ENCODE peak calls at places on chromosomes 12 and 14, in six cellular contexts. One of them, this sample, is unnamed.

GRCh38 chr12:80441921-80442320 is 2.1 kb upstream of the PTPRQ start:
- DNase-seq in lower lobe of right lung: no peak
- DNase-seq in stimulated activated effector memory CD8-positive, alpha-beta T cell treated with anti-CD3 and anti-CD28 coated beads, Interleukin-12 subunit alpha, Interleukin-12 subunit beta, amount 100 ng/mL, for 72 hours: no peak
- DNase-seq in activated naive CD4-positive, alpha-beta T cell: no peak
- DNase-seq in mesenteric fat pad: no peak
- DNase-seq in HEK293T: no peak
- DNase-seq in this sample: no peak

GRCh38 chr14:78135450-78135891 is 34.7 kb upstream of the NRXN3 start:
- DNase-seq in activated naive CD4-positive, alpha-beta T cell: no peak
- DNase-seq in lower lobe of right lung: no peak
- DNase-seq in mesenteric fat pad: no peak
- DNase-seq in HEK293T: no peak
- DNase-seq in stimulated activated effector memory CD8-positive, alpha-beta T cell treated with anti-CD3 and anti-CD28 coated beads, Interleukin-12 subunit alpha, Interleukin-12 subunit beta, amount 100 ng/mL, for 72 hours: no peak
- DNase-seq in this sample: no peak

GRCh38 chr12:128861226-128862016 is 8.1 kb downstream of the GLT1D1 start:
- DNase-seq in activated naive CD4-positive, alpha-beta T cell: no peak
- DNase-seq in HEK293T: no peak
- DNase-seq in stimulated activated effector memory CD8-positive, alpha-beta T cell treated with anti-CD3 and anti-CD28 coated beads, Interleukin-12 subunit alpha, Interleukin-12 subunit beta, amount 100 ng/mL, for 72 hours: no peak
- DNase-seq in mesenteric fat pad: peak; percentile 60
- DNase-seq in lower lobe of right lung: no peak
- DNase-seq in this sample: no peak

GRCh38 chr12:97075583-97076268 is 168.7 kb downstream of the NEDD1 start:
- DNase-seq in stimulated activated effector memory CD8-positive, alpha-beta T cell treated with anti-CD3 and anti-CD28 coated beads, Interleukin-12 subunit alpha, Interleukin-12 subunit beta, amount 100 ng/mL, for 72 hours: no peak
- DNase-seq in HEK293T: no peak
- DNase-seq in lower lobe of right lung: no peak
- DNase-seq in activated naive CD4-positive, alpha-beta T cell: no peak
- DNase-seq in mesenteric fat pad: no peak
- DNase-seq in this sample: no peak

GRCh38 chr12:60644076-60644475 is 1048.2 kb downstream of the SLC16A7 start:
- DNase-seq in lower lobe of right lung: no peak
- DNase-seq in activated naive CD4-positive, alpha-beta T cell: no peak
- DNase-seq in stimulated activated effector memory CD8-positive, alpha-beta T cell treated with anti-CD3 and anti-CD28 coated beads, Interleukin-12 subunit alpha, Interleukin-12 subunit beta, amount 100 ng/mL, for 72 hours: no peak
- DNase-seq in mesenteric fat pad: no peak
- DNase-seq in HEK293T: no peak
- DNase-seq in this sample: no peak

GRCh38 chr12:121810833-121811433 is 7.1 kb downstream of the SETD1B start:
- DNase-seq in stimulated activated effector memory CD8-positive, alpha-beta T cell treated with anti-CD3 and anti-CD28 coated beads, Interleukin-12 subunit alpha, Interleukin-12 subunit beta, amount 100 ng/mL, for 72 hours: no peak
- DNase-seq in HEK293T: no peak
- DNase-seq in lower lobe of right lung: no peak
- DNase-seq in mesenteric fat pad: no peak
- DNase-seq in activated naive CD4-positive, alpha-beta T cell: no peak
- DNase-seq in this sample: no peak

GRCh38 chr12:26251600-26251999 is 56.2 kb downstream of the SSPN start:
- DNase-seq in stimulated activated effector memory CD8-positive, alpha-beta T cell treated with anti-CD3 and anti-CD28 coated beads, Interleukin-12 subunit alpha, Interleukin-12 subunit beta, amount 100 ng/mL, for 72 hours: no peak
- DNase-seq in lower lobe of right lung: no peak
- DNase-seq in HEK293T: no peak
- DNase-seq in mesenteric fat pad: no peak
- DNase-seq in activated naive CD4-positive, alpha-beta T cell: no peak
- DNase-seq in this sample: no peak

GRCh38 chr14:56247495-56248087 is 129.4 kb downstream of the PELI2 start:
- DNase-seq in stimulated activated effector memory CD8-positive, alpha-beta T cell treated with anti-CD3 and anti-CD28 coated beads, Interleukin-12 subunit alpha, Interleukin-12 subunit beta, amount 100 ng/mL, for 72 hours: no peak
- DNase-seq in lower lobe of right lung: no peak
- DNase-seq in mesenteric fat pad: no peak
- DNase-seq in HEK293T: no peak
- DNase-seq in activated naive CD4-positive, alpha-beta T cell: no peak
- DNase-seq in this sample: no peak

GRCh38 chr12:70149665-70150064 is 93.6 kb upstream of the CNOT2 start:
- DNase-seq in HEK293T: no peak
- DNase-seq in activated naive CD4-positive, alpha-beta T cell: no peak
- DNase-seq in lower lobe of right lung: no peak
- DNase-seq in mesenteric fat pad: no peak
- DNase-seq in stimulated activated effector memory CD8-positive, alpha-beta T cell treated with anti-CD3 and anti-CD28 coated beads, Interleukin-12 subunit alpha, Interleukin-12 subunit beta, amount 100 ng/mL, for 72 hours: no peak
- DNase-seq in this sample: no peak

GRCh38 chr12:95262808-95263207 is 45.2 kb downstream of the VEZT start:
- DNase-seq in activated naive CD4-positive, alpha-beta T cell: no peak
- DNase-seq in HEK293T: no peak
- DNase-seq in lower lobe of right lung: no peak
- DNase-seq in mesenteric fat pad: no peak
- DNase-seq in stimulated activated effector memory CD8-positive, alpha-beta T cell treated with anti-CD3 and anti-CD28 coated beads, Interleukin-12 subunit alpha, Interleukin-12 subunit beta, amount 100 ng/mL, for 72 hours: no peak
- DNase-seq in this sample: no peak

GRCh38 chr12:102484017-102484731 is 3.8 kb upstream of the IGF1 start:
- DNase-seq in mesenteric fat pad: no peak
- DNase-seq in activated naive CD4-positive, alpha-beta T cell: peak; percentile 6
- DNase-seq in lower lobe of right lung: peak; percentile 50
- DNase-seq in HEK293T: peak; percentile 57
- DNase-seq in stimulated activated effector memory CD8-positive, alpha-beta T cell treated with anti-CD3 and anti-CD28 coated beads, Interleukin-12 subunit alpha, Interleukin-12 subunit beta, amount 100 ng/mL, for 72 hours: peak; percentile 31
- DNase-seq in this sample: no peak

GRCh38 chr12:20350495-20350894 is 17.8 kb upstream of the PDE3A start:
- DNase-seq in stimulated activated effector memory CD8-positive, alpha-beta T cell treated with anti-CD3 and anti-CD28 coated beads, Interleukin-12 subunit alpha, Interleukin-12 subunit beta, amount 100 ng/mL, for 72 hours: no peak
- DNase-seq in activated naive CD4-positive, alpha-beta T cell: no peak
- DNase-seq in HEK293T: no peak
- DNase-seq in mesenteric fat pad: no peak
- DNase-seq in lower lobe of right lung: no peak
- DNase-seq in this sample: no peak

GRCh38 chr12:25771062-25771461 is 187.4 kb upstream of the RASSF8 start:
- DNase-seq in mesenteric fat pad: no peak
- DNase-seq in HEK293T: no peak
- DNase-seq in stimulated activated effector memory CD8-positive, alpha-beta T cell treated with anti-CD3 and anti-CD28 coated beads, Interleukin-12 subunit alpha, Interleukin-12 subunit beta, amount 100 ng/mL, for 72 hours: no peak
- DNase-seq in lower lobe of right lung: no peak
- DNase-seq in activated naive CD4-positive, alpha-beta T cell: no peak
- DNase-seq in this sample: no peak

GRCh38 chr12:124302241-124302806 is 7.4 kb downstream of the RFLNA start:
- DNase-seq in lower lobe of right lung: no peak
- DNase-seq in mesenteric fat pad: no peak
- DNase-seq in stimulated activated effector memory CD8-positive, alpha-beta T cell treated with anti-CD3 and anti-CD28 coated beads, Interleukin-12 subunit alpha, Interleukin-12 subunit beta, amount 100 ng/mL, for 72 hours: no peak
- DNase-seq in HEK293T: no peak
- DNase-seq in activated naive CD4-positive, alpha-beta T cell: no peak
- DNase-seq in this sample: no peak

GRCh38 chr14:77123381-77124344 is 17.9 kb downstream of the ZDHHC22 start:
- DNase-seq in activated naive CD4-positive, alpha-beta T cell: no peak
- DNase-seq in stimulated activated effector memory CD8-positive, alpha-beta T cell treated with anti-CD3 and anti-CD28 coated beads, Interleukin-12 subunit alpha, Interleukin-12 subunit beta, amount 100 ng/mL, for 72 hours: no peak
- DNase-seq in lower lobe of right lung: peak; percentile 87
- DNase-seq in HEK293T: no peak
- DNase-seq in mesenteric fat pad: peak; percentile 71
- DNase-seq in this sample: no peak

GRCh38 chr14:52235866-52236510 is 31.5 kb upstream of the PTGDR start:
- DNase-seq in HEK293T: no peak
- DNase-seq in activated naive CD4-positive, alpha-beta T cell: no peak
- DNase-seq in mesenteric fat pad: no peak
- DNase-seq in lower lobe of right lung: no peak
- DNase-seq in stimulated activated effector memory CD8-positive, alpha-beta T cell treated with anti-CD3 and anti-CD28 coated beads, Interleukin-12 subunit alpha, Interleukin-12 subunit beta, amount 100 ng/mL, for 72 hours: no peak
- DNase-seq in this sample: no peak

GRCh38 chr14:24690492-24690891 is 56.5 kb upstream of the GZMB start:
- DNase-seq in HEK293T: no peak
- DNase-seq in activated naive CD4-positive, alpha-beta T cell: no peak
- DNase-seq in lower lobe of right lung: no peak
- DNase-seq in mesenteric fat pad: no peak
- DNase-seq in stimulated activated effector memory CD8-positive, alpha-beta T cell treated with anti-CD3 and anti-CD28 coated beads, Interleukin-12 subunit alpha, Interleukin-12 subunit beta, amount 100 ng/mL, for 72 hours: no peak
- DNase-seq in this sample: no peak

GRCh38 chr14:68932219-68932618 is 46.9 kb downstream of the ACTN1 start:
- DNase-seq in lower lobe of right lung: no peak
- DNase-seq in HEK293T: no peak
- DNase-seq in activated naive CD4-positive, alpha-beta T cell: no peak
- DNase-seq in stimulated activated effector memory CD8-positive, alpha-beta T cell treated with anti-CD3 and anti-CD28 coated beads, Interleukin-12 subunit alpha, Interleukin-12 subunit beta, amount 100 ng/mL, for 72 hours: no peak
- DNase-seq in mesenteric fat pad: no peak
- DNase-seq in this sample: peak; percentile 59

This sample was measured in AG04450.